ENCODE peak calls at places on chromosomes 2 and 18, in five cellular contexts. One of them, this sample, is unnamed.

GRCh38 chr2:151922845-151923666 is 94.8 kb upstream of the ARL5A start:
- DNase-seq in upper lobe of right lung: peak; percentile 83
- DNase-seq in K562: no peak
- DNase-seq in IMR-90: no peak
- DNase-seq in SJSA1: no peak
- DNase-seq in this sample: no peak

GRCh38 chr2:46849741-46850474 is 65.7 kb downstream of the MCFD2 start:
- DNase-seq in IMR-90: peak; percentile 97
- DNase-seq in K562: peak; percentile 80
- DNase-seq in SJSA1: no peak
- DNase-seq in upper lobe of right lung: no peak
- DNase-seq in this sample: no peak

GRCh38 chr2:205925373-205926337 is 160.3 kb downstream of the INO80D start:
- DNase-seq in IMR-90: peak; percentile 51
- DNase-seq in SJSA1: peak; percentile 67
- DNase-seq in upper lobe of right lung: peak; percentile 91
- DNase-seq in K562: peak; percentile 80
- DNase-seq in this sample: peak; percentile 87

GRCh38 chr2:161362568-161363166 is 53.4 kb upstream of the TBR1 start:
- DNase-seq in SJSA1: no peak
- DNase-seq in K562: no peak
- DNase-seq in IMR-90: no peak
- DNase-seq in upper lobe of right lung: no peak
- DNase-seq in this sample: no peak

GRCh38 chr18:39624934-39625333 is 2059.3 kb upstream of the CELF4 start:
- DNase-seq in K562: no peak
- DNase-seq in SJSA1: no peak
- DNase-seq in upper lobe of right lung: no peak
- DNase-seq in IMR-90: peak; percentile 82
- DNase-seq in this sample: no peak

GRCh38 chr2:71935291-71935848 is 212.3 kb downstream of the CYP26B1 start:
- DNase-seq in upper lobe of right lung: peak; percentile 56
- DNase-seq in K562: peak; percentile 2
- DNase-seq in SJSA1: no peak
- DNase-seq in IMR-90: no peak
- DNase-seq in this sample: no peak

GRCh38 chr2:26330114-26330581 is 15.8 kb upstream of the SELENOI start:
- DNase-seq in SJSA1: peak; percentile 58
- DNase-seq in upper lobe of right lung: peak; percentile 94
- DNase-seq in K562: peak; percentile 77
- DNase-seq in IMR-90: peak; percentile 79
- DNase-seq in this sample: peak; percentile 91

GRCh38 chr2:239324456-239324855 is 76.4 kb downstream of the HDAC4 start:
- DNase-seq in IMR-90: no peak
- DNase-seq in K562: no peak
- DNase-seq in SJSA1: peak; percentile 55
- DNase-seq in upper lobe of right lung: peak; percentile 34
- DNase-seq in this sample: no peak

GRCh38 chr2:235238537-235238936 is 255.3 kb upstream of the AGAP1 start:
- DNase-seq in IMR-90: peak; percentile 46
- DNase-seq in SJSA1: peak; percentile 42
- DNase-seq in K562: no peak
- DNase-seq in upper lobe of right lung: no peak
- DNase-seq in this sample: no peak

GRCh38 chr18:44958450-44958849 is 277.8 kb downstream of the SETBP1 start:
- DNase-seq in SJSA1: no peak
- DNase-seq in K562: no peak
- DNase-seq in IMR-90: no peak
- DNase-seq in upper lobe of right lung: no peak
- DNase-seq in this sample: no peak

GRCh38 chr2:69582582-69583176 is 60.9 kb downstream of the AAK1 start:
- DNase-seq in IMR-90: peak; percentile 36
- DNase-seq in SJSA1: peak; percentile 26
- DNase-seq in K562: no peak
- DNase-seq in upper lobe of right lung: no peak
- DNase-seq in this sample: no peak

GRCh38 chr2:127014630-127015029 is 92.3 kb downstream of the BIN1 start:
- DNase-seq in upper lobe of right lung: no peak
- DNase-seq in SJSA1: peak; percentile 7
- DNase-seq in K562: no peak
- DNase-seq in IMR-90: peak; percentile 99
- DNase-seq in this sample: no peak

GRCh38 chr2:97870396-97870843 is 125.3 kb downstream of the TMEM131 start:
- DNase-seq in K562: peak; percentile 12
- DNase-seq in upper lobe of right lung: no peak
- DNase-seq in SJSA1: peak; percentile 90
- DNase-seq in IMR-90: peak; percentile 89
- DNase-seq in this sample: peak; percentile 43

GRCh38 chr2:127087780-127088495 is 19.0 kb downstream of the BIN1 start:
- DNase-seq in IMR-90: peak; percentile 12
- DNase-seq in SJSA1: peak; percentile 45
- DNase-seq in upper lobe of right lung: no peak
- DNase-seq in K562: no peak
- DNase-seq in this sample: no peak

GRCh38 chr2:28950941-28951630 is 30.0 kb upstream of the TOGARAM2 start:
- DNase-seq in K562: no peak
- DNase-seq in IMR-90: no peak
- DNase-seq in SJSA1: no peak
- DNase-seq in upper lobe of right lung: no peak
- DNase-seq in this sample: no peak

GRCh38 chr2:128457006-128457604 is 138.4 kb upstream of the HS6ST1 start:
- DNase-seq in K562: no peak
- DNase-seq in IMR-90: no peak
- DNase-seq in upper lobe of right lung: peak; percentile 42
- DNase-seq in SJSA1: no peak
- DNase-seq in this sample: peak; percentile 41

GRCh38 chr2:23269747-23270146 is 115.2 kb upstream of the KLHL29 start:
- DNase-seq in IMR-90: no peak
- DNase-seq in K562: no peak
- DNase-seq in upper lobe of right lung: no peak
- DNase-seq in SJSA1: no peak
- DNase-seq in this sample: no peak

GRCh38 chr2:134727385-134727784 is 8.6 kb upstream of the TMEM163 start:
- DNase-seq in upper lobe of right lung: no peak
- DNase-seq in SJSA1: no peak
- DNase-seq in K562: no peak
- DNase-seq in IMR-90: no peak
- DNase-seq in this sample: no peak

GRCh38 chr18:31302991-31303390 is 15.0 kb upstream of the DSG1 start:
- DNase-seq in SJSA1: no peak
- DNase-seq in IMR-90: peak; percentile 8
- DNase-seq in K562: no peak
- DNase-seq in upper lobe of right lung: no peak
- DNase-seq in this sample: no peak

GRCh38 chr18:12304351-12305210 is 3.5 kb upstream of the TUBB6 start:
- DNase-seq in SJSA1: no peak
- DNase-seq in IMR-90: peak; percentile 82
- DNase-seq in upper lobe of right lung: no peak
- DNase-seq in K562: no peak
- DNase-seq in this sample: no peak

GRCh38 chr2:168798888-168799410 is 3.5 kb upstream of the NOSTRIN start:
- DNase-seq in K562: peak; percentile 45
- DNase-seq in SJSA1: no peak
- DNase-seq in upper lobe of right lung: no peak
- DNase-seq in IMR-90: no peak
- DNase-seq in this sample: no peak

GRCh38 chr18:51110073-51110797 is 80.2 kb downstream of the SMAD4 start:
- DNase-seq in IMR-90: peak; percentile 5
- DNase-seq in K562: peak; percentile 76
- DNase-seq in upper lobe of right lung: peak; percentile 84
- DNase-seq in SJSA1: peak; percentile 33
- DNase-seq in this sample: peak; percentile 86

GRCh38 chr2:163664610-163665009 is 71.2 kb downstream of the FIGN start:
- DNase-seq in IMR-90: peak; percentile 83
- DNase-seq in SJSA1: peak; percentile 74
- DNase-seq in upper lobe of right lung: no peak
- DNase-seq in K562: no peak
- DNase-seq in this sample: no peak

GRCh38 chr18:22609642-22610041 is 191.9 kb upstream of the CTAGE1 start:
- DNase-seq in upper lobe of right lung: peak; percentile 60
- DNase-seq in SJSA1: peak; percentile 11
- DNase-seq in IMR-90: peak; percentile 16
- DNase-seq in K562: peak; percentile 15
- DNase-seq in this sample: no peak

DNA sequence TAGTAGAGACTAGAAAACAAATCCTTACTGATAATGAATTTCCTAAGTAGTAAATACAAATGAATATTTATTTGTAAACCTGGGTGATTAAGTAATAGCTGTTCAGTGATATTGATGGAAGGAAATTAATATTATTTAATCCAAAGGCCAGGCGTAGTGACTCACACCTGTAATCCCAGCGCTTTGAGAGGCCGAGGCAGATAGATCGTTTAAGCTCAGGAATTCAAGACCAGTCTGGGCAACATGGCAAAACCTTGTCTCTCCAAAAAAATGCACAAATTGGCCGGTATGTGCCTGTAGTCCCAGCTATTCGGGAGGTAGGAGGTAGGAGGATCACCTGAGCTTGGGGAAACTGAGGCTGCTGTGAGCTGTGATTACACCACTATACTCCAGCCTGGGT is 228.2 kb downstream of the NEDD4L start:
- DNase-seq in SJSA1: no peak
- DNase-seq in K562: no peak
- DNase-seq in upper lobe of right lung: no peak
- DNase-seq in IMR-90: no peak
- DNase-seq in this sample: no peak
- H3K4me1 ChIP-seq in SJSA1: peaks cover 27% of the 10 kb centered on the region
- H3K4me1 ChIP-seq in K562: peaks cover 8% of the 10 kb centered on the region
- H3K4me1 ChIP-seq in upper lobe of right lung: peaks cover 16% of the 10 kb centered on the region
- H3K4me1 ChIP-seq in IMR-90: peaks cover 4% of the 10 kb centered on the region
- H3K4me1 ChIP-seq in this sample: no peaks in the 10 kb centered on the region

GRCh38 chr2:61722311-61722710 is 131.5 kb downstream of the FAM161A start:
- DNase-seq in SJSA1: no peak
- DNase-seq in upper lobe of right lung: no peak
- DNase-seq in IMR-90: no peak
- DNase-seq in K562: no peak
- DNase-seq in this sample: no peak
- H3K4me1 ChIP-seq in SJSA1: no peaks in the 10 kb centered on the region
- H3K4me1 ChIP-seq in upper lobe of right lung: no peaks in the 10 kb centered on the region
- H3K4me1 ChIP-seq in IMR-90: no peaks in the 10 kb centered on the region
- H3K4me1 ChIP-seq in K562: peaks cover 4% of the 10 kb centered on the region
- H3K4me1 ChIP-seq in this sample: no peaks in the 10 kb centered on the region

DNA sequence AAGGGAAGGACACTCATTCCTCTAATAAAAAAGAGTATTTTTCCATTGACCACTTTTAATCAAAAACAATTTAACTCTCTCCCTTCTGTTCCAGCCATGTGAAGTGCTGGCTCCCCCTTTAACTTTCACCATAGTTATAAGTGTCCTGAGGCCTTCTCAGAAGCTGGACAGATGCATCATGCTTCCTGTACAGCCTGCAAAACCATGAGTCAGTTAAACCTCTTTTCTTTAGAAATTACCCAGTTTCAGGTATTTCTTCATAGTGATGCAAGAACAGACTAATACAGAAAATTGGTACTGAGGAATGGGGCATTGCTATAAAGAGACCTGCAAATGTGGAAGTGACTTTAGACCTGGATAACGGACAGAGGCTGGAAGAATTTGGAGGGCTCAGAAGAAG is 643.6 kb upstream of the DDX18 start:
- DNase-seq in upper lobe of right lung: no peak
- DNase-seq in IMR-90: no peak
- DNase-seq in K562: no peak
- DNase-seq in SJSA1: no peak
- DNase-seq in this sample: no peak
- H3K4me1 ChIP-seq in upper lobe of right lung: no peaks in the 10 kb centered on the region
- H3K4me1 ChIP-seq in IMR-90: no peaks in the 10 kb centered on the region
- H3K4me1 ChIP-seq in K562: no peaks in the 10 kb centered on the region
- H3K4me1 ChIP-seq in SJSA1: no peaks in the 10 kb centered on the region
- H3K4me1 ChIP-seq in this sample: no peaks in the 10 kb centered on the region

GRCh38 chr2:84846732-84847131 is 34.2 kb downstream of the TRABD2A start:
- DNase-seq in SJSA1: peak; percentile 44
- DNase-seq in K562: no peak
- DNase-seq in IMR-90: peak; percentile 78
- DNase-seq in upper lobe of right lung: no peak
- DNase-seq in this sample: peak; percentile 67

GRCh38 chr2:84847326-84848050 is 33.4 kb downstream of the TRABD2A start:
- DNase-seq in K562: no peak
- DNase-seq in SJSA1: no peak
- DNase-seq in upper lobe of right lung: no peak
- DNase-seq in IMR-90: no peak
- DNase-seq in this sample: no peak

GRCh38 chr2:84841577-84841976 is 39.3 kb downstream of the TRABD2A start:
- DNase-seq in IMR-90: no peak
- DNase-seq in K562: no peak
- DNase-seq in SJSA1: no peak
- DNase-seq in upper lobe of right lung: no peak
- DNase-seq in this sample: peak; percentile 26

GRCh38 chr2:84846041-84846663 is 34.7 kb downstream of the TRABD2A start:
- DNase-seq in K562: no peak
- DNase-seq in upper lobe of right lung: no peak
- DNase-seq in IMR-90: peak; percentile 60
- DNase-seq in SJSA1: peak; percentile 73
- DNase-seq in this sample: peak; percentile 60

GRCh38 chr2:84844141-84844540 is 36.7 kb downstream of the TRABD2A start:
- DNase-seq in SJSA1: no peak
- DNase-seq in upper lobe of right lung: no peak
- DNase-seq in K562: no peak
- DNase-seq in IMR-90: no peak
- DNase-seq in this sample: no peak
- H3K4me1 ChIP-seq in SJSA1: peaks cover 33% of the 10 kb centered on the region
- H3K4me1 ChIP-seq in upper lobe of right lung: no peaks in the 10 kb centered on the region
- H3K4me1 ChIP-seq in K562: no peaks in the 10 kb centered on the region
- H3K4me1 ChIP-seq in IMR-90: peaks cover 25% of the 10 kb centered on the region
- H3K4me1 ChIP-seq in this sample: peaks cover 13% of the 10 kb centered on the region

DNA sequence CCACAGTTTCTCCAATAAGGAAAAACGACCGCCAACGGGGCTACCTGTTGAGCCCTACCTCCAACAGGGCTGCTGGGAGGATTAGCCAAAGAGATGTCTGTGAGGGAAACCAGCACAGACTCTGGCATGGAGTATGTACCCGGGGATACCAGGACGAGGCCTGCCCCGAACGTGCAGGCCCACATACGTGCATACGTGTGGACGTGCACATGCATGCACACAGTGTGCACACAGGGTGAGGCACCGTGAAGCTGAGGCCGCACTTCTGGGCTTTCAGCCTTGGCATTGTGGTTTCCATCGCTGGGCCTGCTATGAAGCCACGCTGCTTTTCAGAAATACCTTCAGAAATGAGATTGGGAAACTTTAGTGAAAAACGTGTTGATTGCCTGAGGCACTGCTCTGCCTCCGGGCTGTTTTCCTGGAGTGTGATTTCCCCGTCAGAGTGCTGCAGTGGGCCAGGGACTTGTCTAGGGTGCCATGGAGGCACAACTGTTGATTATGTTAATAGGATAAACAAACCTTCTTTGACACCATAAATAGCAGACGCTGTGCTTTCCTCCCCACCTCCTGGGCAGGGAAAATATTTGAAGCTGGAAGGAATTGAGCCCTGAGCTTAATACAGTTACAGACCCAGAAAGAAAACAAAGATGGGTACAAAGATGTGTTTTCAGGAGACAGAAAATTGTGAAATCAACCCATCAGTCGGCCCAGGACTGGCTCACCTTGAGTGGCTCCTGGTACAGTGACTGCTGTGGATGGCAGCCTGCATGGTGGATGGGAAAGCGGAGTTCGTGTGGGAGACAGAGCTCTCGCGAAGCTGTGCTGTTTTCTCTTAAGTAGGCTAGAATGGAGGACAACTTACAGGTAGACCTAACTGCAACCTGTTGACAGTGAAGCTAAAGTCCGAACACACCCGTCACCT is 182.3 kb downstream of the FAM210A start:
- DNase-seq in K562: no peak
- DNase-seq in upper lobe of right lung: no peak
- DNase-seq in SJSA1: no peak
- DNase-seq in IMR-90: no peak
- DNase-seq in this sample: no peak
- H3K4me1 ChIP-seq in K562: no peaks in the 10 kb centered on the region
- H3K4me1 ChIP-seq in upper lobe of right lung: peaks cover 11% of the 10 kb centered on the region
- H3K4me1 ChIP-seq in SJSA1: no peaks in the 10 kb centered on the region
- H3K4me1 ChIP-seq in IMR-90: no peaks in the 10 kb centered on the region
- H3K4me1 ChIP-seq in this sample: peaks cover 39% of the 10 kb centered on the region